ENCODE peak calls at places on chromosomes 1 and 21, in ten cellular contexts. C is left ventricle myocardium inferior; Z is astrocyte of the spinal cord; X is transverse colon; T is fibroblast of lung; S is sigmoid colon; O is CD8-positive, alpha-beta T cell; I is WERI-Rb-1; J is H1; Q is mammary epithelial cell. E is an unnamed sample.

GRCh38 chr1:219304227-219305226 is 130.8 kb downstream of the LYPLAL1 start:
- DNase-seq in C (peak), Z (peak), X (no peak), T (peak), S (no peak), O (no peak), I (no peak), J (no peak), Q (peak), E (peak)

GRCh38 chr1:236388332-236388731 is 5.8 kb upstream of the EDARADD start:
- DNase-seq in C (no peak), Z (no peak), X (no peak), T (no peak), S (no peak), O (no peak), I (no peak), J (no peak), Q (no peak), E (no peak)

GRCh38 chr1:48858200-48858599 is 81.5 kb upstream of the BEND5 start:
- DNase-seq in C (no peak), Z (no peak), X (no peak), T (no peak), S (no peak), O (no peak), I (no peak), J (no peak), Q (no peak), E (peak)

GRCh38 chr21:36385909-36386642 is 884 bp downstream of the CHAF1B start:
- DNase-seq in C (no peak), Z (no peak), X (no peak), T (no peak), S (no peak), O (no peak), I (no peak), J (no peak), Q (peak), E (no peak)

GRCh38 chr1:7185721-7186120 is 400.5 kb downstream of the CAMTA1 start:
- DNase-seq in C (no peak), Z (no peak), X (no peak), T (no peak), S (no peak), O (no peak), I (no peak), J (no peak), Q (no peak), E (no peak)

GRCh38 chr21:43703068-43703880 is 15.7 kb upstream of the PDXK start:
- DNase-seq in C (peak), Z (peak), X (peak), T (peak), S (no peak), O (peak), I (peak), J (peak), Q (no peak), E (peak)

GRCh38 chr1:37945743-37946702 is 830 bp downstream of the INPP5B start:
- DNase-seq in C (peak), Z (peak), X (peak), T (peak), S (peak), O (no peak), I (peak), J (no peak), Q (no peak), E (peak)

GRCh38 chr1:230415405-230416119 is 10.6 kb downstream of the PGBD5 start:
- DNase-seq in C (no peak), Z (no peak), X (no peak), T (no peak), S (no peak), O (no peak), I (no peak), J (no peak), Q (no peak), E (no peak)

GRCh38 chr1:7630378-7630777 is 140.7 kb upstream of the VAMP3 start:
- DNase-seq in C (no peak), Z (no peak), X (no peak), T (no peak), S (no peak), O (no peak), I (peak), J (no peak), Q (no peak), E (no peak)

GRCh38 chr1:94039871-94040569 is 80.9 kb downstream of the ABCA4 start:
- DNase-seq in C (peak), Z (no peak), X (no peak), T (peak), S (peak), O (no peak), I (no peak), J (no peak), Q (no peak), E (peak)

GRCh38 chr1:245091818-245092637 is 62.8 kb upstream of the KIF26B start:
- DNase-seq in C (no peak), Z (peak), X (no peak), T (peak), S (peak), O (no peak), I (peak), J (peak), Q (peak), E (peak)

GRCh38 chr1:206579747-206580437 is 32.4 kb downstream of the EIF2D start:
- DNase-seq in C (peak), Z (peak), X (peak), T (peak), S (peak), O (peak), I (no peak), J (no peak), Q (peak), E (peak)

GRCh38 chr1:22535399-22535798 is 27.9 kb upstream of the EPHA8 start:
- DNase-seq in C (no peak), Z (no peak), X (no peak), T (no peak), S (no peak), O (no peak), I (no peak), J (no peak), Q (no peak), E (no peak)

GRCh38 chr1:35085421-35085820 is 6.2 kb downstream of the ZMYM1 start:
- DNase-seq in C (no peak), Z (no peak), X (no peak), T (peak), S (no peak), O (no peak), I (no peak), J (no peak), Q (peak), E (no peak)

GRCh38 chr1:18230840-18231239 is 123.2 kb downstream of the IGSF21 start:
- DNase-seq in C (no peak), Z (no peak), X (no peak), T (no peak), S (no peak), O (no peak), I (no peak), J (no peak), Q (no peak), E (no peak)

GRCh38 chr21:35019631-35020032 is 29.5 kb downstream of the RUNX1 start:
- DNase-seq in C (no peak), Z (no peak), X (peak), T (no peak), S (no peak), O (no peak), I (no peak), J (no peak), Q (no peak), E (no peak)

GRCh38 chr1:23216771-23217420 is 406 bp downstream of the HTR1D start:
- DNase-seq in C (no peak), Z (no peak), X (no peak), T (no peak), S (no peak), O (peak), I (peak), J (peak), Q (no peak), E (no peak)

GRCh38 chr1:116538527-116538926 is 32.3 kb downstream of the CD58 start:
- DNase-seq in C (no peak), Z (peak), X (no peak), T (peak), S (no peak), O (peak), I (peak), J (no peak), Q (peak), E (no peak)

GRCh38 chr1:39562886-39563285 is 13.7 kb downstream of the PABPC4 start:
- DNase-seq in C (no peak), Z (no peak), X (no peak), T (no peak), S (peak), O (no peak), I (peak), J (no peak), Q (no peak), E (no peak)

GRCh38 chr1:19640363-19641316 is 3.5 kb upstream of the NBL1 start:
- DNase-seq in C (no peak), Z (peak), X (peak), T (peak), S (peak), O (no peak), I (no peak), J (peak), Q (peak), E (peak)

GRCh38 chr1:13593511-13594131 is 10.0 kb downstream of the PDPN start:
- DNase-seq in C (peak), Z (peak), X (peak), T (peak), S (peak), O (no peak), I (no peak), J (no peak), Q (peak), E (peak)

GRCh38 chr1:51442616-51443015 is 76.5 kb downstream of the EPS15 start:
- DNase-seq in C (no peak), Z (no peak), X (no peak), T (no peak), S (no peak), O (no peak), I (no peak), J (no peak), Q (no peak), E (no peak)

GRCh38 chr1:200029035-200029623 is 1.6 kb downstream of the NR5A2 start:
- DNase-seq in C (no peak), Z (no peak), X (peak), T (peak), S (no peak), O (no peak), I (peak), J (peak), Q (peak), E (no peak)

GRCh38 chr1:152658649-152659048 is 4.5 kb upstream of the LCE2D start:
- DNase-seq in C (no peak), Z (no peak), X (no peak), T (no peak), S (no peak), O (no peak), I (no peak), J (no peak), Q (no peak), E (no peak)

GRCh38 chr1:222325506-222325905 is 222.4 kb downstream of the HHIPL2 start:
- DNase-seq in C (no peak), Z (no peak), X (no peak), T (no peak), S (no peak), O (no peak), I (no peak), J (no peak), Q (no peak), E (no peak)

GRCh38 chr1:160078392-160079195 is 2.7 kb upstream of the KCNJ9 start:
- DNase-seq in C (no peak), Z (no peak), X (peak), T (no peak), S (no peak), O (peak), I (peak), J (peak), Q (peak), E (peak)

GRCh38 chr1:28933277-28933676 is 18.9 kb downstream of the EPB41 start:
- DNase-seq in C (no peak), Z (no peak), X (no peak), T (no peak), S (no peak), O (no peak), I (no peak), J (no peak), Q (no peak), E (no peak)

GRCh38 chr1:28928306-28928987 is 14.1 kb downstream of the EPB41 start:
- DNase-seq in C (no peak), Z (no peak), X (no peak), T (no peak), S (no peak), O (no peak), I (no peak), J (peak), Q (no peak), E (no peak)

GRCh38 chr1:28926629-28927441 is 12.5 kb downstream of the EPB41 start:
- DNase-seq in C (no peak), Z (no peak), X (no peak), T (no peak), S (no peak), O (peak), I (no peak), J (peak), Q (no peak), E (peak)

GRCh38 chr1:28925350-28925891 is 11.1 kb downstream of the EPB41 start:
- DNase-seq in C (no peak), Z (no peak), X (no peak), T (no peak), S (no peak), O (no peak), I (no peak), J (peak), Q (no peak), E (no peak)

GRCh38 chr1:28927442-28928305 is 13.3 kb downstream of the EPB41 start:
- DNase-seq in C (no peak), Z (peak), X (no peak), T (peak), S (no peak), O (no peak), I (no peak), J (peak), Q (no peak), E (peak)
- H3K4me3 ChIP-seq in C (no peak), Z (no peak), X (peak), T (no peak), S (no peak), O (peak), I (no peak), J (no peak), Q (no peak), E (no peak)

GRCh38 chr1:196373798-196374197 is 234.4 kb downstream of the KCNT2 start:
- DNase-seq in C (no peak), Z (no peak), X (no peak), T (no peak), S (no peak), O (no peak), I (no peak), J (no peak), Q (no peak), E (no peak)
- TF ChIP-seq CTCF in C (no peak), Z (no peak), X (no peak), T (no peak), S (no peak), O (no peak), I (no peak), J (no peak), Q (no peak), E (no peak)

GRCh38 chr1:56965191-56965590 is 624 bp downstream of the C8B start:
- DNase-seq in C (no peak), Z (no peak), X (no peak), T (no peak), S (no peak), O (no peak), I (no peak), J (no peak), Q (no peak), E (no peak)
- H3K4me3 ChIP-seq in C (no peak), Z (no peak), X (no peak), T (no peak), S (no peak), O (no peak), I (no peak), J (no peak), Q (no peak), E (no peak)

DNA sequence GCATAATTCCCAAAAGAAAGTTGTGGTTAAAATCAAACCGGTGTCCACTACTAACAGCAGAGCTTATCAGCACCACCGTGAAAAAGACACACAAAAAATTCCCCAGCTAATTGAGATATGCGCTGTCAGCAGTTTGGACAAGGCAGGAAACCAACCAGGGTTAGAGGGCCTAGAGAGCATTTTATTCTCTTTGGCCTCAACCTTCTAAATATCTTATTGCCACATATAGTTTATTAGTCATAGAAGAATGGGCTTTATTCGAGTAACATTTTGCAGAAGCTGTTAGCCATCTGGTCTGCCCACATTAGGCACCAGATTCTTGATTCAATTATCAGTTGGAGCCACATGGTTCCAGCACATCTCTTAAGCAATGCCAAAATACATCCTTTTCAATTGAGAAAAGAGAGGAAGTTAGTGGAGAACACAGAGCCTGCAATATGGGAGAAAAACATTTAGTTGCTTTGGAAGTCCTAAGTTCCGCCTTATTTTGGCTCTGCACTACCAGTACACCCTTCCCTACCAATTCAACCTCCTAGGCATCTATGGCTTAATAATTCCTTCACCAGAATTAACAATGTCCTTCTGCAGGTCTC is 109.9 kb upstream of the CXADR start:
- DNase-seq in C (no peak), Z (no peak), X (no peak), T (peak), S (no peak), O (no peak), I (no peak), J (no peak), Q (no peak), E (peak)
- TF ChIP-seq CTCF in C (no peak), Z (no peak), X (no peak), T (no peak), S (no peak), O (no peak), I (no peak), J (no peak), Q (no peak), E (no peak)